ENCODE peak calls at places on chromosome 7, in five cellular contexts. L is lower lobe of right lung; V is heart left ventricle; W is cardiac muscle cell; R is CD8-positive, alpha-beta T cell. D is an unnamed sample.

GRCh38 chr7:44971188-44971907 is 7.5 kb downstream of the MYO1G start:
- DNase-seq in V (no peak), R (no peak), L (no peak), W (no peak), D (no peak)

GRCh38 chr7:18541189-18541870 is 45.8 kb downstream of the HDAC9 start:
- DNase-seq in L (peak; percentile 48), R (no peak), W (peak; percentile 35), V (peak; percentile 69), D (no peak)

GRCh38 chr7:45192546-45193177 is 35.1 kb downstream of the RAMP3 start:
- DNase-seq in V (no peak), W (no peak), R (no peak), L (no peak), D (no peak)

GRCh38 chr7:133275008-133275407 is 22.1 kb downstream of the EXOC4 start:
- DNase-seq in W (no peak), V (no peak), L (no peak), R (no peak), D (no peak)

GRCh38 chr7:148042935-148043334 is 547.6 kb upstream of the C7orf33 start:
- DNase-seq in L (no peak), R (no peak), W (no peak), V (no peak), D (no peak)

GRCh38 chr7:70569335-70569819 is 562.6 kb upstream of the GALNT17 start:
- DNase-seq in V (no peak), W (no peak), L (no peak), R (no peak), D (no peak)

GRCh38 chr7:66296001-66296521 is 90.9 kb downstream of the TPST1 start:
- DNase-seq in R (no peak), L (no peak), V (no peak), W (peak; percentile 87), D (no peak)

GRCh38 chr7:13904689-13905088 is 84.8 kb downstream of the ETV1 start:
- DNase-seq in R (no peak), L (no peak), V (no peak), W (peak; percentile 82), D (no peak)

GRCh38 chr7:80385512-80385911 is 126.4 kb downstream of the GNAT3 start:
- DNase-seq in L (no peak), W (peak; percentile 48), R (no peak), V (no peak), D (no peak)

GRCh38 chr7:157150825-157151412 is 12.2 kb downstream of the UBE3C start:
- DNase-seq in V (peak; percentile 16), R (no peak), L (no peak), W (peak; percentile 56), D (no peak)

GRCh38 chr7:3241686-3242258 is 59.3 kb upstream of the SDK1 start:
- DNase-seq in R (no peak), W (no peak), L (no peak), V (no peak), D (no peak)

GRCh38 chr7:3236268-3236667 is 64.8 kb upstream of the SDK1 start:
- DNase-seq in R (no peak), W (no peak), L (no peak), V (no peak), D (no peak)

GRCh38 chr7:3238525-3239210 is 62.4 kb upstream of the SDK1 start:
- DNase-seq in V (no peak), R (no peak), L (no peak), W (no peak), D (no peak)

GRCh38 chr7:3240826-3241430 is 60.1 kb upstream of the SDK1 start:
- DNase-seq in R (no peak), L (no peak), V (no peak), W (no peak), D (no peak)

DNA sequence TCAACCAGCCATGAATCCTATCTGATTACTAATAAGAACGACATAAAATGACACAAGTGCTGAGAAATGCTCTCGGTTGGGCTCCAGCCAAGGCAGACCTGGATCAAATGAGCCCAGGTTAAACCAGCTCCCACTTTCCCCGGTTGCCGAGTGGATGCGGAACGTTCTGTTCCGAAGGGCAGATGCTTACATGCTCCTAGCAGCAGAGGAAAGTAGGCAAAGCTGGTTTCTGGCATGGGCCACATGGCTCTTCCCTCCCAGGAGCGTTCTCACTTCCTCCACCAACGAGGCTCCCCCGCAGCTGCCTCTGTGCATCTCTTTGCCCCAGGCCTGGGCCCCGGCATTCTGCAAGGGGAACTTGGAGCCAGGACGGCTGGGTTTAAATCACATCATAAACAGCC is 61.8 kb upstream of the SDK1 start:
- DNase-seq in V (no peak), W (no peak), L (no peak), R (no peak), D (no peak)
- H3K27ac ChIP-seq in V (no peak overlapping the region), W (no peak overlapping the region), L (no peak overlapping the region), R (no peak overlapping the region), D (no peak overlapping the region)

GRCh38 chr7:731440-732085 is 4.5 kb upstream of the PRKAR1B start:
- DNase-seq in V (no peak), R (no peak), W (no peak), L (peak; percentile 24), D (no peak)

GRCh38 chr7:734214-734613 is 7.1 kb upstream of the PRKAR1B start:
- DNase-seq in L (no peak), W (no peak), V (no peak), R (no peak), D (no peak)

GRCh38 chr7:730501-731439 is 3.7 kb upstream of the PRKAR1B start:
- DNase-seq in L (peak; percentile 25), V (no peak), W (no peak), R (no peak), D (no peak)

GRCh38 chr7:732556-732955 is 5.5 kb upstream of the PRKAR1B start:
- DNase-seq in L (no peak), R (no peak), V (no peak), W (no peak), D (no peak)

GRCh38 chr7:732094-732541 is 5.0 kb upstream of the PRKAR1B start:
- DNase-seq in W (no peak), R (peak; percentile 26), L (peak; percentile 62), V (peak; percentile 73), D (no peak)
- H3K27ac ChIP-seq in W (peak overlapping the region; percentile 88), R (no peak overlapping the region), L (no peak overlapping the region), V (peak overlapping the region; percentile 35), D (no peak overlapping the region)

DNA sequence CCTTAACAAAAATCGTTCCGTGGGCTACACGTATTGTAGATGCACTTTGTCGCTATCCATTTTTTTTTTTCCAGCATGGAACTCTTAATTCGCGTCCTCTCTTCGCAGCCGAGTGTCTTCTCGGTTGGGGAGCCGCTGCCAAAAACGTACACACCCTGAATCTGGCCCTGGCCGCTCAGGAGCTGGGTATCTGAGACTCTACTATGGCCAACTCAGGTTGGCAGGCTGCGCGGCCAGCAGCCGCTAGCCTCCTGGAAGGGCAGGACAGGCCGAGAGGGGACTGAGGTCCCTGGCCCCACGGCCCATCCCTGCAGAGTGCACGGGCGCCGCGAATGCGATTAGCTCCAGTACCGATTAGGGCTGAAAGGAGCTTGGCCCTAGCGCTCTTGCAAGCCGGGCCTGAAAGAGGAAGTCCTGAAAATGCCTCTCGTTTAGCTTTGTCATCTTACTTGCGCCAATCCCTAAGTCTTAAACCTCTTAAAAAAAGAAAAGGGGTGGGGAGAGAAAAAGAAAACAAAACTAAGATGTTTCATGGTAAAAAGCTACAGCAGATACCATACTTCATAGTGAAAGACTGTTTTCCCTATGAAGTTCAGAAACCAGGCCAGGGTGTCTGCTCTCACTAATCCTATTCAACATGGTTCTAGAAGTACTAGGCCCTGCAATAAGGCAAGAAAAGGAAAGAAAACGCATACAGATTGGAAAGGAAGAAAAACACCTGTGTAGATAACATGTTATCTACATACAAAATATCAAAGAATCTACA is 113.2 kb upstream of the RHEB start:
- DNase-seq in V (peak; percentile 54), L (peak; percentile 81), W (peak; percentile 59), R (peak; percentile 57), D (no peak)
- H3K27ac ChIP-seq in V (peak overlapping the region; percentile 93), L (peak overlapping the region; percentile 90), W (peak overlapping the region; percentile 96), R (peak overlapping the region; percentile 82), D (peak overlapping the region; percentile 76)

GRCh38 chr7:87961754-87962153 is 27.7 kb downstream of the ADAM22 start:
- DNase-seq in L (no peak), R (no peak), W (no peak), V (no peak), D (no peak)
- H3K27ac ChIP-seq in L (no peak overlapping the region), R (no peak overlapping the region), W (no peak overlapping the region), V (no peak overlapping the region), D (no peak overlapping the region)

GRCh38 chr7:117793496-117793895 is 79.7 kb downstream of the CTTNBP2 start:
- DNase-seq in R (no peak), W (no peak), V (no peak), L (no peak), D (no peak)
- H3K27ac ChIP-seq in R (no peak overlapping the region), W (peak overlapping the region; percentile 66), V (no peak overlapping the region), L (no peak overlapping the region), D (peak overlapping the region; percentile 24)

DNA sequence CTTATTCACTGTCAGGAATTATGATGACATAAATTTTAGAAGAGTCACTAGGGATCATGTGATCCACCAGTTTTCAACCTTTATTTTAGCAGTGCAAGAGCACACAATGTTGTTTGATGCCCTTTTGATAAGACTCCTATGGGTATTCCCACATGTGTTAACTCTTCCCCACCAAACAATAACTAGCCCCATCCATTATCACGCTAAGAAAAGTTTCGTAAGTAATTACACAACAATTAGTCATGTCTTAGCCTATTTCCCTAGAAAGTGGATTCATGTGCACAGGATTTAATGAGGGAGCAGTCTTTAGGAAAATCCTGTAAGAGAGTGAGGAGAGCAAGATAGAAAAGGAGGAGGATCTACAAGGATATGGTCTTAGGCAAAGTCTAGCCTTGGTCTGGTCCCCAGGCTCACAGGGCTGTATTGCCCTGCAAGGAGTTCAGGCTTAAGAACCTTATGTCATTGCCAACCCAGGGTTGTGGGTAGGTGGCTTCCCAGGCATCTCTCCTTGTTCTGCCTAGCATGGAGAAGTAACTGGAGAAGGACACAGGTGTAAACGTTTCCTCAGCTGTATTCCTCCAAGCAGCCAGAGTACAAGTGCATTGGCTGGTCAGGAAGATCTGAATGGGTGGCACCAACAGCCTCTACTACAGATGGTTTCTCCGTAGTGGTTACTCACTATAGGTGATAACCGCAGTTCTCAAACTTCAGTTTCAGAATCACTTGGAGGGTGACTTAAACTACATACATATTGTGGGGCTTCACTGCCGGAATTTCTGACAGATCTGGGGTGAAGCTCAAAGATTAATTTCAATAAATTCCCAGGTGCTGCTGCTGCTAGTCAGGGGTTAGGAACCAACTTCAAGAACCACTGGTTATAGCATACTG is 574.5 kb downstream of the SUGCT start:
- DNase-seq in L (no peak), R (no peak), V (no peak), W (peak; percentile 53), D (no peak)
- H3K27ac ChIP-seq in L (no peak overlapping the region), R (no peak overlapping the region), V (no peak overlapping the region), W (no peak overlapping the region), D (no peak overlapping the region)

GRCh38 chr7:98866341-98866740 is 3.5 kb downstream of the TMEM130 start:
- DNase-seq in V (no peak), W (no peak), L (peak; percentile 38), R (no peak), D (no peak)
- H3K27ac ChIP-seq in V (no peak overlapping the region), W (no peak overlapping the region), L (no peak overlapping the region), R (no peak overlapping the region), D (no peak overlapping the region)

DNA sequence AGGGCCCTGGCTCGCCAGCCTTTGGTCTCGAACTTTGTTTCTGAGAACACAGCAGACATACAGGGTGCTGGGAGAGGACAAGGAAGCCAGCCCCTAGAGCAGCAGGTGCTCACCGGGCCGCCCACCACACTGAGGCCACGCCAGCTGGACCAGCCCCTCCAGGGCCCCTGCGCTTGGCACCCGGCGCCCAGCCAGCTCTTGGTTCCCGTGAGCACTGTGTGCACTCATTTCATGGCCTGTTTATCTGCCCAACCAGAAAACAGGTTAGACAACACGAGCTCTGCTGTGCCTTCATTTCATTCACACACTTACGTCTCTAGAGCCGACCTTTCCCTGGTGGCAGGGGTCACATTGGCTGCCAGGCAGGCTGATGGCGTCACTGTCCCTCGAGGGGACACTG is 104.0 kb downstream of the CYTH3 start:
- DNase-seq in R (no peak), V (no peak), W (no peak), L (no peak), D (no peak)
- H3K27ac ChIP-seq in R (no peak overlapping the region), V (peak overlapping the region; percentile 14), W (peak overlapping the region; percentile 79), L (no peak overlapping the region), D (no peak overlapping the region)

D was measured in caudate nucleus.